ENCODE peak calls at places on chromosomes 6 and 20, in six cellular contexts. L, Y, V, W, J and I are unnamed samples.

GRCh38 chr6:80269331-80269730 is 162.9 kb downstream of the BCKDHB start:
- DNase-seq in L (no peak), V (no peak), Y (no peak), W (no peak), J (no peak), I (no peak)

GRCh38 chr6:150269857-150270223 is 99.0 kb upstream of the IYD start:
- DNase-seq in L (no peak), Y (no peak), V (no peak), J (no peak), W (no peak), I (no peak)

GRCh38 chr20:32535953-32536823 is 48.9 kb downstream of the NOL4L start:
- DNase-seq in L (no peak), V (no peak), Y (peak), J (peak), W (no peak), I (peak)

GRCh38 chr20:24158271-24158670 is 169.7 kb upstream of the GGTLC1 start:
- DNase-seq in J (no peak), L (no peak), Y (no peak), V (no peak), W (no peak), I (no peak)

GRCh38 chr6:115901896-115902295 is 158.8 kb downstream of the FRK start:
- DNase-seq in L (no peak), V (no peak), W (no peak), J (no peak), Y (no peak), I (no peak)

GRCh38 chr6:170290306-170291128 is at the start of gene DLL1:
- DNase-seq in J (no peak), V (peak), L (peak), Y (peak), W (no peak), I (peak)

GRCh38 chr6:15956205-15957106 is 172.4 kb upstream of the MYLIP start:
- DNase-seq in Y (no peak), J (no peak), V (no peak), L (no peak), W (peak), I (no peak)

GRCh38 chr6:3208096-3208774 is 19.2 kb downstream of the TUBB2B start:
- DNase-seq in V (no peak), L (peak), W (no peak), Y (no peak), J (no peak), I (no peak)

GRCh38 chr6:7050911-7051779 is 56.6 kb upstream of the RREB1 start:
- DNase-seq in V (no peak), J (peak), W (no peak), Y (peak), L (peak), I (peak)

GRCh38 chr6:108492131-108492766 is 68.5 kb upstream of the FOXO3 start:
- DNase-seq in V (no peak), L (no peak), J (no peak), W (no peak), Y (no peak), I (no peak)

GRCh38 chr20:46592580-46593362 is 42.3 kb upstream of the OCSTAMP start:
- DNase-seq in L (no peak), J (no peak), W (no peak), V (no peak), Y (no peak), I (no peak)

DNA sequence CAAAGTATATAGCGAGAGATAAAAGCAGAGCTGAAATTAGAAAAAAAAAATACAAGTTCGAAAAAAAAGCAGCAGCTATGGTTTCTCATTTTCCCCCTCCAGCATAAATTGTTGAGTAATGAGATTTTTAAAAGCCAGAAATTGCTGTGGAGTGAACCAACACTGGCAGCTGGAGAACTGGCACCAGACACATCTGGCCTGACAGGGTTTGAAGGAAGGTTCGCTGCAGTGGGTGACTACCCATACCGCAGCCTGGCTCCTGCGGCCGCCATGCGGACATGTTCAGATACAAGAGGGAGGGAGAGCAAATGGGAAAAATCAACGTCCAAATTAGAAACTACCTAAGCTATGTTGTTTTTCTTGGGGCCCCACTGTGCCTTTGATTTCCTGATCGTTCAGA is 3.3 kb downstream of the APCDD1L start:
- DNase-seq in Y (no peak), W (no peak), V (peak), J (no peak), L (no peak), I (no peak)
- H3K27ac ChIP-seq in Y (no peak), W (no peak), V (no peak), J (no peak), L (no peak), I (no peak)

DNA sequence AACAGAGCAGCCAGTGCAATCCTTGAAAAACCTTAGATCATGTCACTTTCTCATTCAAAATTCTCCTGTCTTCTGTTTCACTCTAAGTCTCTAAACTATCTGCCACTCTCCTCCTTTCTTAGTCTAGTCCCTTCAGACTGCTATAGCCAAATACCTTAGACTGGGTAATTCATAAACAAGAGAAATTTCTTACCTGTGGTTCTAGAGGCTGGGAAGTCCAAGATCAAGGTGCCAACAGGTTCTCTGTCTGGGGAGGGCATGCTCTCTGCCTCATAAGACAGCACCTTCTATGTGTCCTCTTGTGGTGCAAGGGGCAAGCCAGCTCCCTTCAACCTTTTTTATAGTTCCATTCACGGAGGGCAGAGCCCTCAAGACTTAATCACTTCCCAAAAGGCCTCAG is 156.3 kb downstream of the MTFR2 start:
- DNase-seq in V (no peak), L (no peak), Y (no peak), W (no peak), J (no peak), I (no peak)
- H3K27ac ChIP-seq in V (no peak), L (no peak), Y (no peak), W (no peak), J (no peak), I (no peak)

GRCh38 chr6:163191704-163192537 is 222.6 kb upstream of the QKI start:
- DNase-seq in L (no peak), V (no peak), Y (no peak), W (no peak), J (no peak), I (no peak)
- H3K27ac ChIP-seq in L (no peak), V (no peak), Y (peak), W (peak), J (no peak), I (no peak)

DNA sequence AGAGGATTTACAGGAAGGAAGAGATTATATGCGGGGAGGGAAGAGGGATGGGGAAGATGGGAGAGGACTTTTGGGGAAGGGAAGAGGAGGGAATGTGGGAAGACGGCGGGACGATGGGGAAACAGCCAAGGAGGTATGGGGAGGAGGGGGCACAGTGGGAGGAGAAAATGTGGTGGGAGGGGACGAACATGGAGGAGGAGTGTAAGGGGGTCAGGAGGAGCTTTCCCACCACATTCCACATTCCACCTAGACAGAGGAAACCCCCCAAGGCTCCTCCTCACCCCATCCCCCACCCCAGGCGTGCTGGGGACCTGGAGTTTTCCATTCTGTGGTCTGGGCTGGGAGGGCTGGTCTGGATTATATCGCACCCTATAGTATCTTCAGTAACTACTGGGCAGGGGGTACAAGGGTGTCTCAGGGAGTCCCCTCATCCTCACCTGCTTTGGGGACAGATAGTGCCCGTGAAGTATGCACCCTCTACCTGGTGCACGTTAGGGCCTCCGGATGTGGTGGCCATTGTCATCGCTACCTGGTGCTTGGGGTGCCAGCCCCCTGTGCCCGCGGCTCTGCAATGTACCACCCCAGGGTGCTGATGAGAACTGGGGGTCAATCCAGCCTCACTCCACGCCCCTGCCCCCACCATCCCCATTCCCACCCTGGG is 684 bp upstream of the PTGIS start:
- DNase-seq in J (no peak), W (no peak), L (peak), V (no peak), Y (no peak), I (no peak)
- H3K27ac ChIP-seq in J (no peak), W (no peak), L (peak), V (no peak), Y (peak), I (no peak)

GRCh38 chr6:4849214-4849613 is 73.0 kb downstream of the CDYL start:
- DNase-seq in V (no peak), J (no peak), Y (no peak), W (no peak), L (no peak), I (no peak)

GRCh38 chr6:4853349-4853748 is 77.1 kb downstream of the CDYL start:
- DNase-seq in J (no peak), Y (no peak), L (no peak), V (no peak), W (no peak), I (no peak)

GRCh38 chr6:4852938-4853337 is 76.7 kb downstream of the CDYL start:
- DNase-seq in J (no peak), V (no peak), L (no peak), Y (no peak), W (no peak), I (no peak)

GRCh38 chr6:4849628-4850027 is 73.4 kb downstream of the CDYL start:
- DNase-seq in W (no peak), V (no peak), Y (no peak), J (no peak), L (no peak), I (no peak)

DNA sequence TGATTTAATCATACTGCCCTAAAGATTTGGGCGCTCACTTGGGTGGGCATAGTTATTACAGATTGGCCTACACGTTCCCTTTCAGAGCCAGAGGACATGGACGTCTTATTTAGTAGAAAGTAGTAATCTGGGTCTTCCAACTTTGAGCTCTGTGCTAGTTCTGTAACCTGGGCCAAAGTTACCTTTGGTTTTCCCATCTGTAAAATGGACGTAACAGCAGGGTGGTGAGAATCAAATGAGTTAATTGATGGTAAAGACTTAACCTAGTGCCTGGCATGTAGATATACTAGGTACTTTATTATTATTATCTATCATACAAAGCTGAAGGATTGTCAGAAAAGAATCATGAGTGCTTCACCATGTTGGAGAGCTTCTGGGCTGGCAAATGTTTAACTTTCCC is 74.8 kb downstream of the CDYL start:
- DNase-seq in W (no peak), J (no peak), V (no peak), Y (no peak), L (no peak), I (no peak)
- H3K27ac ChIP-seq in W (no peak), J (no peak), V (no peak), Y (no peak), L (no peak), I (no peak)